ENCODE peak calls at places on chromosomes 1 and 21, in six cellular contexts. Z is bronchial epithelial cell, S is cardiac muscle cell, A is right atrium auricular region, M is BJ, O is activated B cell treated with CpG ODN at 0.5 μM for 24 hours. G is an unnamed sample.

GRCh38 chr1:246597340-246597739 is 31.1 kb downstream of the CNST start:
- DNase-seq in A (peak), M (peak), O (no peak), S (no peak), Z (peak), G (no peak)

GRCh38 chr1:19066874-19067186 is 110.4 kb upstream of the IFFO2 start:
- DNase-seq in M (no peak), A (no peak), S (no peak), O (no peak), Z (no peak), G (no peak)

GRCh38 chr1:233060595-233060994 is 110.2 kb downstream of the NTPCR start:
- DNase-seq in O (no peak), A (no peak), S (peak), Z (peak), M (no peak), G (no peak)

GRCh38 chr1:245546875-245547274 is 392.1 kb downstream of the KIF26B start:
- DNase-seq in A (no peak), Z (peak), M (no peak), O (no peak), S (no peak), G (no peak)

GRCh38 chr1:228348708-228349467 is 57.7 kb downstream of the TRIM11 start:
- DNase-seq in A (no peak), Z (no peak), M (no peak), O (no peak), S (no peak), G (peak)

GRCh38 chr1:82542141-82542540 is 741.4 kb downstream of the ADGRL2 start:
- DNase-seq in M (no peak), S (no peak), A (no peak), Z (no peak), O (no peak), G (no peak)

GRCh38 chr1:152533327-152533938 is 19.2 kb downstream of the CRCT1 start:
- DNase-seq in S (no peak), M (no peak), Z (peak), A (no peak), O (no peak), G (no peak)

GRCh38 chr1:230425252-230426061 is 675 bp downstream of the PGBD5 start:
- DNase-seq in A (no peak), O (no peak), Z (no peak), M (no peak), S (peak), G (no peak)

GRCh38 chr1:228374711-228375577 is 31.7 kb downstream of the TRIM11 start:
- DNase-seq in M (peak), S (no peak), O (no peak), A (peak), Z (no peak), G (peak)

GRCh38 chr1:87826639-87827345 is 498.1 kb downstream of the LMO4 start:
- DNase-seq in S (no peak), M (peak), O (no peak), Z (peak), A (no peak), G (peak)

GRCh38 chr1:87329051-87329755 is 523 bp downstream of the LMO4 start:
- DNase-seq in S (peak), Z (no peak), M (no peak), A (peak), O (peak), G (no peak)

GRCh38 chr1:173295391-173295790 is 88.3 kb upstream of the TNFSF4 start:
- DNase-seq in A (no peak), S (no peak), M (no peak), O (no peak), Z (no peak), G (no peak)

GRCh38 chr1:156444407-156445001 is 56.1 kb downstream of the MEF2D start:
- DNase-seq in O (no peak), A (no peak), S (peak), Z (peak), M (no peak), G (no peak)

GRCh38 chr1:221431068-221431651 is 310.7 kb downstream of the DUSP10 start:
- DNase-seq in O (no peak), S (peak), M (no peak), Z (no peak), A (no peak), G (no peak)

GRCh38 chr1:241677171-241677570 is 25.1 kb downstream of the WDR64 start:
- DNase-seq in O (no peak), Z (no peak), S (no peak), M (no peak), A (no peak), G (no peak)

GRCh38 chr1:190144650-190145049 is 333.0 kb downstream of the BRINP3 start:
- DNase-seq in M (no peak), O (no peak), A (no peak), Z (no peak), S (no peak), G (no peak)

GRCh38 chr1:11384170-11384554 is 94.8 kb upstream of the DISP3 start:
- DNase-seq in M (no peak), A (no peak), O (no peak), Z (peak), S (no peak), G (no peak)

GRCh38 chr1:202252271-202252670 is 58.7 kb downstream of the LGR6 start:
- DNase-seq in O (no peak), S (no peak), A (no peak), Z (no peak), M (no peak), G (no peak)

GRCh38 chr21:26165331-26165730 is 5.2 kb downstream of the APP start:
- DNase-seq in A (no peak), M (no peak), S (no peak), O (no peak), Z (peak), G (no peak)

GRCh38 chr1:195804547-195804946 is 803.7 kb downstream of the KCNT2 start:
- DNase-seq in S (no peak), O (no peak), M (no peak), A (no peak), Z (peak), G (no peak)
- TF ChIP-seq CTCF in S (no peak), O (no peak), M (no peak), A (no peak), Z (no peak), G (no peak)

DNA sequence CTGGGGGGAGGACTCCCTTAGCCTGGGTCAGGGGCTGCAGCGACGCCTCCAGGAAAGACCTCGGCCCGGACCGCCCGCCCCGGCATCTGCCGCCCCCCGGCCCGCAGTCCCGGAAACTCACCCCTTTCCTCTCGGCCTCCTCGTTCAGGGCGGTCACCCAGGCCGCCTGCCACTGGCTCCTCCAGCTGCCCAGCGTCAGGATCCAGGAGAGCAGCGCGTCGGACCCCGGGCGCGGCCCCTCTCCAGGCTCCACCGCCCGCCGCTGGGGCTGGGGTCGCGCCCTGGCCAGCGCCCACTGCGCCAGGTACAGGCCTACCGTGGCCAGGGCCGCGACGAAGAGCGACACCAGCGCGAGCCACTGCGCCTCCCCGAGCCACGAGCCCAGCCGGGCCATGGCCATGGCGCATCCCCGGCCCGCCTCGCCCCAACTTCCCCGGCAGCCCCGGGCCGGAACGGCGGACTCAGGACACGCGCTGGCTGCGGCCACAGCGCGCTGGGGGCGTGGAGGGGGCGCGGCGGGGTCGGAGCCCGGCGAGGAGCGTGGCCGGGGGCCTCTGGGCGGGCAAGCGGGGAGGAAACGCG is 478 bp downstream of the C2CD2 start:
- DNase-seq in A (no peak), M (no peak), Z (no peak), S (peak), O (no peak), G (no peak)
- TF ChIP-seq CTCF in A (no peak), M (no peak), Z (no peak), S (no peak), O (no peak), G (no peak)

DNA sequence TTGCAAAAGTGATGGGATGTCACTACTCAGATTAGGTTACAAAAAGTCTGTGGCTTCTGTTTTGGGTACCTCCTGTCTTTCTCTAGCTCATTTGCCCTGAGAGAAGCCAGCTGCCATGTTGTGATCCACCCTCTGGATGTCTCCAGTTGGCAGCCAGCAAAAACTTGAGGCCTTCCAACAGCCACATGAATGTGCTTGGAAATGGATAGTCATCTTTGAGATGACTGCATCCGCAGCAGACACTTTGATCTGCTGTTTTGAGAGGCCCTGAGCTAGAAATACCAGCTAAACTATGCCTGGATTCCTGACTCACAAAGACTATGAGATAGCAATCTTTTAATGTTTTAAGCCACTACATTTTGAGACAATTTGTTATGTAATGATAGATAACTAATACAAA is 195.9 kb upstream of the FGGY start:
- DNase-seq in S (no peak), O (no peak), M (no peak), Z (no peak), A (no peak), G (no peak)
- TF ChIP-seq CTCF in S (no peak), O (no peak), M (no peak), Z (no peak), A (no peak), G (no peak)

GRCh38 chr1:147600119-147601111 is 59.1 kb downstream of the BCL9 start:
- DNase-seq in M (no peak), A (no peak), O (no peak), Z (peak), S (peak), G (peak)
- TF ChIP-seq CTCF in M (no peak), A (peak), O (no peak), Z (no peak), S (no peak), G (no peak)

DNA sequence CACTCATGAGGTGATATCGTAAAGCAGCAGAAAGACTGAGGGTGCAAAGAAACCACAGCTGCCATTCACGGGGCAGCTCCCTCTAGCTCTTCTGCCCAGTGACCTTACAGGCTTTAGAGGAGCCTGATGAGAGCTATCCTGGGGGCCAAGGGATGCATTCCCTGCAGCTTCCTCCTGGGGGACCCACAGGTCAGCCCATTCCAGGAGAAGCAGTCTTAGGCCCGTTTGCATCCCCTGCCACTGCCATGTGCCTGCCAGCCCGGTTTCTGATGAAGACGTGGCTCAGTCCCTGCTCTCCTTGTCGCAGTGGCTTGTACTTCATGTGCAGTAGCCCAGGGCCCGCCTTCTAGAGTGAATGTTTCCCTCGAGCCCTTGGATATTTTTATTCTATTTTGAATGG is 22.8 kb downstream of the ATP5PO start:
- DNase-seq in O (no peak), A (no peak), M (no peak), Z (no peak), S (peak), G (no peak)
- TF ChIP-seq CTCF in O (no peak), A (no peak), M (no peak), Z (no peak), S (no peak), G (no peak)

DNA sequence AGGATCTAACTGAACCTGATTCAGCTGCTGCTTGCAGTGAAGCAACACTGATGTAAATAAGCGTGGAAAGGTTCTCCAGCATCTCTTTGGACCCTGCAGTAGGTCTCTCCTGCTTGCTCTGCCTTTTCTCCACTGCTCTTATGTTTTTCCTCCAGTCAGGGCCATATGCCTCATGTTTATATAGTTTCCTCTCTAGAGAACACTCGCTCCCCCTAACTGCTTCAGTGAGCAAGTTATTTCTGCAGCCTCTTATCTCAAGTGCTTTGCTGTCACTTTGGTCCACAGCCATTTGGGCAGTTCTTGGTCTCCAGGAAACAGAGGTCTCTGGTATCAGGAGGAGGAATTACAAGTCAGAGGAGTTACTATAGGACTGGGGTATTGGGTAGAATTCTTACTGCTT is 5.3 kb downstream of the PRUNE1 start:
- DNase-seq in Z (no peak), O (no peak), A (peak), M (no peak), S (peak), G (no peak)
- TF ChIP-seq CTCF in Z (no peak), O (no peak), A (no peak), M (no peak), S (peak), G (no peak)